ENCODE peak calls at places on chromosomes 3 and 15, in four cellular contexts. L is adrenal gland, A is thoracic aorta, O is mucosa of descending colon. M is an unnamed sample.

GRCh38 chr15:58229297-58229768 is 91.2 kb downstream of the AQP9 start:
- DNase-seq in L (no peak), A (no peak), O (no peak), M (no peak)

GRCh38 chr3:164320962-164321361 is 757.3 kb downstream of the SI start:
- DNase-seq in L (no peak), A (no peak), O (no peak), M (no peak)

GRCh38 chr3:127275287-127275781 is 12.5 kb downstream of the PRR20G start:
- DNase-seq in L (no peak), A (no peak), O (no peak), M (no peak)

GRCh38 chr15:89499156-89499555 is 2.8 kb upstream of the RHCG start:
- DNase-seq in L (no peak), A (no peak), O (no peak), M (no peak)

GRCh38 chr15:64068133-64068532 is 21.8 kb upstream of the DAPK2 start:
- DNase-seq in L (no peak), A (no peak), O (no peak), M (no peak)

GRCh38 chr3:67458406-67458805 is 196.0 kb downstream of the SUCLG2 start:
- DNase-seq in L (no peak), A (no peak), O (no peak), M (no peak)

GRCh38 chr3:155960060-155960459 is 89.6 kb downstream of the GMPS start:
- DNase-seq in L (no peak), A (no peak), O (no peak), M (peak)

GRCh38 chr3:124671123-124671522 is 59.1 kb upstream of the UMPS start:
- DNase-seq in L (no peak), A (no peak), O (peak), M (no peak)

GRCh38 chr15:94858011-94858410 is 626.6 kb downstream of the MCTP2 start:
- DNase-seq in L (no peak), A (no peak), O (no peak), M (no peak)

DNA sequence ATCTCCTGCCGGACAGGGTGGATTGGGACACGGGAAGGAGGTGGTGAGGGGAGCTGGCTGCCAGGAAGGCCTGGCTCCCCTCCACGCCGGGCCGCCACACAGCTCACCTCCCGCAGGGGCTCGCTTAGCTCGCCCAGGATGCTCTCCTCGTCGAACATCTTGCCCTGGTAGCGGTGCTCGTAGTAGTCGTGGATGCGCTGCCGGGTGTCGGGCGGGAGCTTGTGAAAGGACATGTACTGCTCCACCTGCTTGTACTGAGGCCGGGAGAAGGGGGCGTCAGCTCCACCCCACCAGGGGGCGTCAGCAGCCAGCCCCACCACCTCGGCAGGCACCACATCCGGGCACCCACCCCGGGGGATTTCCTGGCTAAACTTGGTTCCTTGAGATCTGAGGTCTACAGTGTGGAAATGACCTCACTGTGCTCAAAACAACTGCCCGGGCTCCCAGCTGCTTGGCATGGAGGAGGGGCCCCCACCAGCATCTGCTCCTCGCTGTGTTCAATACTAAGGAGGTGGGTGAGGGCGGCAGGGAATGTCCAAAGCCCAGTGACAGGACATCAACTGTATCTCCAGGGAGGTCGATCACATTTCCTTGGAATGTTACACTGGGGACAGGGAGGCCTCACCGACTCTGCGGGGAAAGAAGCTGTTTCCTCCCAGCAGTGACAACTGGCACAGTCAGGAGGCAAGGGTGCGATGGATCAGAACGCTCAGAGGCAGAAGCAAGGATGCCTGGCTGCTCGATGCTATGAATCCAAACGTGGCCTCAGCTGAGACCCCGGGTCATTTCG is 43.4 kb downstream of the HCN4 start:
- DNase-seq in L (no peak), A (no peak), O (no peak), M (no peak)
- TF ChIP-seq CTCF in L (no peak), A (no peak), O (no peak), M (no peak)

GRCh38 chr3:15798533-15799245 is 910 bp upstream of the ANKRD28 start:
- DNase-seq in L (no peak), A (no peak), O (no peak), M (no peak)
- H3K4me3 ChIP-seq in L (no peak), A (peak), O (no peak), M (peak)

GRCh38 chr3:65569845-65570405 is 468.8 kb downstream of the MAGI1 start:
- DNase-seq in L (no peak), A (no peak), O (no peak), M (no peak)
- TF ChIP-seq CTCF in L (no peak), A (no peak), O (no peak), M (peak)

DNA sequence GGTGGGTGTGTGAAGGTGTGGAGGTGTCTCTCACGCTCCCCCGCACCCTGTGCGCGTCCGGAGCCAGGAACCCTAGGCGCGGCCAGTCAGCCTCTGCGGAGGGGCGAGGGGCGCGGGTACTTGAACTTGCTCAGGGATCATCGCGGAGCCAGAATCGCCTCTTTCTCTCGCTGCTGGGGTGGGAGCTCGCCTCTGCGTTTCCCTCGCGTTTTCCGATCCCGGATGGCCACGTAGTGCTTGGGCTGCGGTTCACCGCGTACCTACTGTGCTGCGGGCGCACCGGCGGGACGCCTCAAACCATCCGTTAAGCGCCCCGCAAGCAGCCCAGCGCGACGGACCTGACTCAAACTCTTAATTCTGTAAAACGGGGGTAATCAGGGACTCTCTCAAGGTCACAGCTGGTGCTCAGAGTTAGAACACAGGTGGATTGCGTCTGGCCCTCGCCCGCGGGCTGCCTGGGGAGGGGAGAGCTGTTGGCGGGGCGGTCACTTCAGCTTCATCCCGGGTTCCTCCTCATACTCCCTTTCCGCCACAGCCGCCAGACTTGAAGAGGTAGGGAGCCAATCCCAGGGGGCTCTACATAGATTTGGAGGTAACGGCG is 686 bp downstream of the MYRIP start:
- DNase-seq in L (no peak), A (no peak), O (no peak), M (no peak)
- H3K4me3 ChIP-seq in L (no peak), A (peak), O (peak), M (no peak)

GRCh38 chr15:96274087-96274440 is 56.4 kb upstream of the NR2F2 start:
- DNase-seq in L (no peak), A (no peak), O (no peak), M (no peak)

GRCh38 chr15:96274698-96275097 is 55.8 kb upstream of the NR2F2 start:
- DNase-seq in L (no peak), A (no peak), O (no peak), M (no peak)

GRCh38 chr15:96270581-96271172 is 59.8 kb upstream of the NR2F2 start:
- DNase-seq in L (no peak), A (no peak), O (no peak), M (peak)

GRCh38 chr15:96272427-96272826 is 58.1 kb upstream of the NR2F2 start:
- DNase-seq in L (no peak), A (no peak), O (no peak), M (no peak)

GRCh38 chr15:96273317-96274086 is 57.0 kb upstream of the NR2F2 start:
- DNase-seq in L (no peak), A (no peak), O (no peak), M (peak)
- TF ChIP-seq CTCF in L (no peak), A (no peak), O (no peak), M (no peak)

DNA sequence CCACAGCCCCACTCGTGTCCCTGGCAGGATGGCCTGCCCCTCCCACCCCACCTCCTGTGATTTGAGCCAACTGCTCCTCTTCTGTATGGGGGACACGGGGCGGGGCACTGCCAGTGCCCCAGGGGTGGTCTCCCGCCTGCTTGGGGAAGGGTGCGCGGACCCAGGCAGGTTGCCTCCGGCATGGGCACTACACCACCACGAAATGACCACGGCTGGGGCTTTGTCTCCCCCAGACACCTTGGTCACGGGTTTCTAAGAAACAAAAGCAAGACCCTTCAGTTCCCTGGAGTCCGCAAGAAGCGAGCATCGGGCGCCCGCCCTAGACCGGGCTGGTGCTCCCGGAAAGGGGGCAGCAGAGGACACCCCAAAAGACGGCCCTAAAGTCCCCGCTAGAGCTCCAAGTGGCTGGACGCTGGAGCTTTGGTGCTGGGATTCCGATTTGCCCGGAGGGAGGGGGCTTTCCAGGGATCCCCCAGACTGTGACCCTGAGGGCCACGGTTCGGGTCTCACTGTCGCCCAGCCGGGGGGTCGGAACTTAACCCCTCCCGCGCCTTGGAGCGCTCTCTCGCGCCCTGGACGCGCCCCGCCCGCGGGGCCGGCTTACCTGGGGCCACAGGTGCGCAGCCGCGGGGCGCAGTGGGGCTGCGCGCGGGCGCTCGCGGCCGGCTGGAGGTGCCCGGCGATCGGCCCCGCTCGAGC is 219.5 kb upstream of the PRICKLE2 start:
- DNase-seq in L (no peak), A (no peak), O (no peak), M (no peak)
- H3K4me3 ChIP-seq in L (no peak), A (peak), O (no peak), M (peak)

GRCh38 chr3:13624671-13625125 is 75.8 kb downstream of the FBLN2 start:
- DNase-seq in L (no peak), A (no peak), O (no peak), M (no peak)

GRCh38 chr3:13623101-13623654 is 74.3 kb downstream of the FBLN2 start:
- DNase-seq in L (no peak), A (no peak), O (no peak), M (peak)

GRCh38 chr3:13622356-13622755 is 73.4 kb downstream of the FBLN2 start:
- DNase-seq in L (no peak), A (no peak), O (no peak), M (no peak)

GRCh38 chr3:13626396-13626795 is 77.5 kb downstream of the FBLN2 start:
- DNase-seq in L (no peak), A (no peak), O (no peak), M (no peak)

GRCh38 chr3:13624021-13624420 is 75.1 kb downstream of the FBLN2 start:
- DNase-seq in L (no peak), A (no peak), O (no peak), M (no peak)
- TF ChIP-seq CTCF in L (no peak), A (no peak), O (no peak), M (no peak)

GRCh38 chr15:71781179-71781964 is 29.0 kb upstream of the NR2E3 start:
- DNase-seq in L (no peak), A (no peak), O (no peak), M (no peak)

GRCh38 chr15:71779073-71779797 is 31.1 kb upstream of the NR2E3 start:
- DNase-seq in L (no peak), A (no peak), O (no peak), M (no peak)

GRCh38 chr15:71782447-71783165 is 27.7 kb upstream of the NR2E3 start:
- DNase-seq in L (no peak), A (no peak), O (no peak), M (no peak)

GRCh38 chr15:71781965-71782265 is 28.4 kb upstream of the NR2E3 start:
- DNase-seq in L (no peak), A (no peak), O (no peak), M (no peak)

GRCh38 chr15:71780349-71780976 is 29.9 kb upstream of the NR2E3 start:
- DNase-seq in L (no peak), A (no peak), O (peak), M (peak)
- H3K4me3 ChIP-seq in L (no peak), A (peak), O (no peak), M (no peak)